ENCODE peak calls at places on chromosomes 6 and 20, in six cellular contexts. R, O, P, Q, T and U are unnamed samples.

GRCh38 chr6:143268439-143268838 is 182.1 kb downstream of the ADAT2 start:
- DNase-seq in T (no peak), Q (no peak), P (no peak), O (no peak), R (no peak), U (no peak)

GRCh38 chr6:143449731-143450452 is 603 bp downstream of the ADAT2 start:
- DNase-seq in O (no peak), T (peak; percentile 23), Q (no peak), P (peak; percentile 16), R (peak; percentile 25), U (peak; percentile 77)

GRCh38 chr20:11432407-11432806 is 485.3 kb upstream of the BTBD3 start:
- DNase-seq in O (peak; percentile 42), Q (no peak), R (no peak), P (peak; percentile 95), T (peak; percentile 95), U (no peak)

GRCh38 chr6:68235192-68235812 is 399.8 kb upstream of the ADGRB3 start:
- DNase-seq in Q (no peak), O (no peak), T (no peak), R (no peak), P (no peak), U (no peak)

GRCh38 chr6:21935561-21936028 is 342.0 kb downstream of the SOX4 start:
- DNase-seq in R (peak; percentile 23), P (peak; percentile 58), O (no peak), Q (peak; percentile 71), T (peak; percentile 69), U (peak; percentile 78)

GRCh38 chr6:56259163-56259562 is 11.8 kb upstream of the COL21A1 start:
- DNase-seq in R (no peak), Q (no peak), P (no peak), O (no peak), T (no peak), U (no peak)

GRCh38 chr6:105900120-105900937 is 185.8 kb upstream of the PRDM1 start:
- DNase-seq in Q (no peak), R (no peak), T (peak; percentile 91), P (peak; percentile 56), O (no peak), U (no peak)

GRCh38 chr6:117840541-117840983 is 66.5 kb upstream of the SLC35F1 start:
- DNase-seq in R (no peak), T (peak; percentile 36), P (peak; percentile 48), Q (no peak), O (peak; percentile 5), U (peak; percentile 61)

GRCh38 chr6:17281100-17281496 is at the start of gene RBM24:
- DNase-seq in R (peak; percentile 75), P (peak; percentile 38), T (peak; percentile 79), O (no peak), Q (peak; percentile 71), U (peak; percentile 90)

GRCh38 chr20:50120935-50121693 is 8.2 kb upstream of the UBE2V1 start:
- DNase-seq in P (peak; percentile 65), O (no peak), Q (peak; percentile 70), R (peak; percentile 71), T (peak; percentile 65), U (peak; percentile 88)

GRCh38 chr6:81731814-81732213 is 20.7 kb downstream of the TENT5A start:
- DNase-seq in P (no peak), Q (no peak), O (no peak), R (no peak), T (no peak), U (no peak)

GRCh38 chr6:11143394-11144371 is 32.2 kb upstream of the ERVFRD-1 start:
- DNase-seq in R (peak; percentile 78), P (peak; percentile 98), T (peak; percentile 92), Q (no peak), O (peak; percentile 97), U (no peak)

GRCh38 chr20:62804632-62805364 is at the start of gene OGFR:
- DNase-seq in R (peak; percentile 79), P (no peak), T (peak; percentile 38), Q (peak; percentile 63), O (no peak), U (peak; percentile 83)

GRCh38 chr20:25632940-25633790 is 9.4 kb upstream of the NANP start:
- DNase-seq in Q (no peak), T (peak; percentile 24), O (peak; percentile 57), R (no peak), P (peak; percentile 89), U (no peak)

GRCh38 chr6:15399651-15400470 is 154.0 kb downstream of the JARID2 start:
- DNase-seq in R (peak; percentile 71), Q (no peak), O (no peak), P (no peak), T (peak; percentile 82), U (peak; percentile 69)

GRCh38 chr6:45590225-45590624 is 212.5 kb upstream of the SUPT3H start:
- DNase-seq in R (no peak), Q (no peak), O (peak; percentile 80), P (peak; percentile 99), T (peak; percentile 92), U (no peak)

GRCh38 chr6:68572525-68572924 is 62.6 kb upstream of the ADGRB3 start:
- DNase-seq in R (no peak), O (no peak), T (no peak), P (peak; percentile 51), Q (peak; percentile 63), U (peak; percentile 87)

GRCh38 chr20:62066339-62066982 is 780 bp upstream of the TAF4 start:
- DNase-seq in Q (peak; percentile 74), P (peak; percentile 43), O (no peak), T (no peak), R (peak; percentile 69), U (peak; percentile 89)

GRCh38 chr6:144149894-144150672 is at the start of gene STX11:
- DNase-seq in O (no peak), P (peak; percentile 13), T (peak; percentile 29), Q (peak; percentile 64), R (peak; percentile 88), U (peak; percentile 86)

GRCh38 chr6:168658059-168658458 is 217.1 kb downstream of the SMOC2 start:
- DNase-seq in R (no peak), Q (no peak), P (no peak), T (no peak), O (no peak), U (peak; percentile 57)
- TF ChIP-seq CTCF in R (no peak), Q (no peak), P (no peak), T (no peak), O (no peak), U (peak; percentile 51)

GRCh38 chr6:130676077-130676772 is 151.0 kb upstream of the SMLR1 start:
- DNase-seq in R (no peak), T (no peak), O (no peak), P (no peak), Q (peak; percentile 14), U (peak; percentile 63)
- TF ChIP-seq CTCF in R (no peak), T (no peak), O (no peak), P (no peak), Q (no peak), U (peak; percentile 50)

DNA sequence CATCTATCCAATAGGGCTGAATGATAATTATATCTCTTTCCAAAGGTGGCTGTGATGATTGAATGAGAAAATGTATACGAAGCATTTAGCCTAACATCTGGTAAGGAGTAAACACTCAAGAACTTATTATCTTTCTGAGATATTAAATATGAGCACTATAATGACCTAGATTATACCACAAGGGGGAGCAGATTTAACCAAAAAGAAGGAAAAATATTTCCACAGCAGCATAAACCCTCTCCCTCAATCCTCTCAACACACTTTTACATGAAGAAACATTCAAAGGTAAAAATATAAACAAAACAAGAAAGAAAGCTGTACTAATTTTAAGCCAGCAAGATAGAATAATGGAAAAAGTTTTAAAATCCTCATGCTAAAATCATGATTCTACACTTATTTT is 68.4 kb downstream of the SHPRH start:
- DNase-seq in O (no peak), Q (no peak), P (peak; percentile 20), R (no peak), T (peak; percentile 28), U (no peak)
- TF ChIP-seq CTCF in O (peak; percentile 15), Q (no peak), P (peak; percentile 17), R (peak; percentile 17), T (peak; percentile 37), U (peak; percentile 49)

GRCh38 chr20:33733654-33734576 is 2.1 kb downstream of the ZNF341 start:
- DNase-seq in Q (peak; percentile 19), P (peak; percentile 60), O (no peak), T (peak; percentile 64), R (peak; percentile 44), U (peak; percentile 66)
- TF ChIP-seq CTCF in Q (no peak), P (no peak), O (no peak), T (no peak), R (no peak), U (no peak)

GRCh38 chr6:132017921-132018320 is 66.7 kb upstream of the CCN2 start:
- DNase-seq in T (no peak), R (no peak), P (no peak), Q (no peak), O (no peak), U (no peak)

GRCh38 chr6:132021552-132022375 is 70.6 kb upstream of the CCN2 start:
- DNase-seq in T (no peak), O (no peak), P (no peak), R (no peak), Q (no peak), U (peak; percentile 53)

GRCh38 chr6:132020138-132020551 is 69.0 kb upstream of the CCN2 start:
- DNase-seq in Q (no peak), R (no peak), P (peak; percentile 18), O (no peak), T (peak; percentile 13), U (no peak)

GRCh38 chr6:132025468-132025867 is 74.3 kb upstream of the CCN2 start:
- DNase-seq in P (no peak), Q (no peak), T (no peak), R (no peak), O (no peak), U (peak; percentile 49)

GRCh38 chr6:132023490-132023889 is 72.3 kb upstream of the CCN2 start:
- DNase-seq in R (no peak), O (no peak), T (no peak), Q (peak; percentile 16), P (no peak), U (peak; percentile 63)
- TF ChIP-seq CTCF in R (peak; percentile 14), O (no peak), T (peak; percentile 9), Q (no peak), P (no peak), U (peak; percentile 64)